ENCODE peak calls at places on chromosomes 2 and 18, in four cellular contexts. E is K562, J is WTC11, P is HepG2. G is an unnamed sample.

GRCh38 chr2:24359701-24360049 is 661 bp downstream of the ITSN2 start:
- DNase-seq in E (no peak), J (no peak), P (no peak), G (no peak)

GRCh38 chr2:83817511-83817910 is 641.6 kb downstream of the SUCLG1 start:
- DNase-seq in E (no peak), J (no peak), P (no peak), G (no peak)

GRCh38 chr18:36309436-36310391 is 12.2 kb downstream of the FHOD3 start:
- DNase-seq in E (no peak), J (no peak), P (no peak), G (no peak)

GRCh38 chr2:189954989-189955388 is 107.5 kb downstream of the MSTN start:
- DNase-seq in E (no peak), J (no peak), P (no peak), G (no peak)

GRCh38 chr2:172931923-172932520 is 143.6 kb upstream of the MAP3K20 start:
- DNase-seq in J (peak; percentile 67), E (peak; percentile 48), P (peak; percentile 60), G (no peak)

GRCh38 chr2:73243884-73244570 is 9.9 kb downstream of the CCT7 start:
- DNase-seq in P (no peak), E (no peak), J (no peak), G (no peak)

GRCh38 chr18:6161549-6161948 is 253.2 kb downstream of the L3MBTL4 start:
- DNase-seq in E (no peak), J (no peak), P (no peak), G (no peak)

GRCh38 chr18:51852661-51853060 is 487.3 kb upstream of the DCC start:
- DNase-seq in E (no peak), P (no peak), J (no peak), G (no peak)

GRCh38 chr2:156132130-156132529 is 200.4 kb downstream of the NR4A2 start:
- DNase-seq in P (no peak), J (no peak), E (peak; percentile 14), G (no peak)

GRCh38 chr2:95305341-95306058 is 8.4 kb downstream of the KCNIP3 start:
- DNase-seq in E (no peak), J (no peak), P (peak; percentile 48), G (no peak)

GRCh38 chr18:814300-815084 is 2.5 kb upstream of the YES1 start:
- DNase-seq in E (peak; percentile 66), J (peak; percentile 25), P (no peak), G (no peak)

GRCh38 chr2:132391381-132391780 is 25.2 kb upstream of the GPR39 start:
- DNase-seq in J (no peak), E (no peak), P (no peak), G (no peak)

GRCh38 chr18:12391487-12392136 is 14.6 kb upstream of the AFG3L2 start:
- DNase-seq in J (peak; percentile 50), P (peak; percentile 51), E (peak; percentile 63), G (no peak)

GRCh38 chr2:72291059-72291458 is 143.4 kb upstream of the CYP26B1 start:
- DNase-seq in J (no peak), P (no peak), E (no peak), G (no peak)

GRCh38 chr2:30425326-30425725 is 21.7 kb upstream of the LCLAT1 start:
- DNase-seq in E (no peak), J (no peak), P (no peak), G (no peak)

GRCh38 chr2:238061310-238062202 is 755 bp downstream of the SCLY start:
- DNase-seq in P (peak; percentile 35), E (peak; percentile 20), J (peak; percentile 57), G (no peak)

GRCh38 chr2:33605059-33605458 is 6.0 kb upstream of the FAM98A start:
- DNase-seq in E (no peak), J (no peak), P (no peak), G (no peak)

DNA sequence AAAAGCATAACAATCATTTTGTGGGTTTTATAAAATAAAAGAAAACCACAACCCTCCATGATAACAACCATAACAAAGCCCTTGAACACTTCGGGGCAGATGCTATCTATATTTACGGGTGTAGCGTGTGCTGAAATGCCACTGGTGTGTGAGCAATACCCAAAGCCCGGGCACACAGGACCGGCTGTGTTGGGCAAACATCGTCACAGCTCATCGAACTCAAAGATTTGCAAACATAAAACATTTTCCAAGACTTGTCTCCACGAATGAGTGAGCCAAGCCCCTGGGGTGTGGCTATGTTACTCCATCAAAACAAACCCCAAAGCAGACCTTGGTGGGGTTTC is 290.2 kb downstream of the LPIN1 start:
- DNase-seq in E (no peak), P (no peak), J (no peak), G (no peak)
- TF ChIP-seq TCF7 in E (no peak), P (no peak), J (no peak), G (no peak)

DNA sequence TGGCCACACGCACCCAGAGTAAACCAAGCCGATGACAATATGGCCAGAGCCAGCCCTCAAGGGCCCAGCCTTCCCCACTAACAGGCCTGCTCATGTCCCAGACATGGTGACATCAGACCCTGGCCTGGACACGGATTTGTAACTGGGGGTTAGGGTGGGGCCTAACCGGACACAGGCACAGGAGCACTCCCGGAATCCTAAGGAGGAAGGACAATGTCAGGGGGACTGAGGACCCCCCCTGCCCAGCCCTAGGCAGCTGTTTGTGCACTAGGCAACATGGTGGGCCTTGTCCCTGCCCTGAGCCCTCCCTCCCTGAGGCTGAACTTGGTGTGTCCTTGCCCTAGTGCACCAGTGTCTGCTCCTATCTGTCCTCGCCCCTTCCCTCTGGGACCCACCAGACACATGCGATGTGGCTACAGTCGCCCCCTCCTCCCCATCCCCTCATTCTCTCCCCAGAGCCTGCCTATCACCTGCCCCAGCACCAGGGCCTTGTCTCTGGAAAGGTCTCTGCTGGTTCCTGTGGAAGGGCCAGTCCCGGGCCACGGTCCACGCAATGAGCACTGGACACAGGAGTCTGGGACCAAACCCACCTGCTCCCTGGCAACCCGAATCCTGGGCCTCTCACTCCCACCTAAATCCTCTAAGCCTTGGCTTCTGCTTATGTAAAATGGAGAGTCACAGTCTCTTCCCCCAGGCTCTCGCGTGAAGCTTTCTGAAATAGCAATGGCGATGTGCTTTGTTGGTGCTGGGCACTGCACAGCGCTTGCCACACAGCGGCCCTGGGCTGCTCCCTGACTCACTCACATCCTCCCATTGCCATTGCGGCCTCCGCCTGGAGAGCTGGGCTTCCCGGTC is 76.5 kb upstream of the RAB6C start:
- DNase-seq in P (no peak), J (no peak), E (no peak), G (no peak)
- TF ChIP-seq TCF7 in P (no peak), J (no peak), E (no peak), G (no peak)

GRCh38 chr2:120722603-120723421 is 12.9 kb upstream of the GLI2 start:
- DNase-seq in J (no peak), P (peak; percentile 6), E (no peak), G (no peak)
- TF ChIP-seq TCF7 in J (no peak), P (no peak), E (no peak), G (no peak)

GRCh38 chr2:133849341-133849740 is 281.1 kb upstream of the NCKAP5 start:
- DNase-seq in E (no peak), J (no peak), P (no peak), G (no peak)

GRCh38 chr2:133846476-133846875 is 278.2 kb upstream of the NCKAP5 start:
- DNase-seq in E (no peak), J (no peak), P (no peak), G (no peak)

GRCh38 chr2:133847591-133847990 is 279.3 kb upstream of the NCKAP5 start:
- DNase-seq in J (no peak), E (no peak), P (no peak), G (no peak)

GRCh38 chr2:133844214-133844892 is 276.1 kb upstream of the NCKAP5 start:
- DNase-seq in E (peak; percentile 74), J (peak; percentile 72), P (peak; percentile 58), G (peak; percentile 5)

DNA sequence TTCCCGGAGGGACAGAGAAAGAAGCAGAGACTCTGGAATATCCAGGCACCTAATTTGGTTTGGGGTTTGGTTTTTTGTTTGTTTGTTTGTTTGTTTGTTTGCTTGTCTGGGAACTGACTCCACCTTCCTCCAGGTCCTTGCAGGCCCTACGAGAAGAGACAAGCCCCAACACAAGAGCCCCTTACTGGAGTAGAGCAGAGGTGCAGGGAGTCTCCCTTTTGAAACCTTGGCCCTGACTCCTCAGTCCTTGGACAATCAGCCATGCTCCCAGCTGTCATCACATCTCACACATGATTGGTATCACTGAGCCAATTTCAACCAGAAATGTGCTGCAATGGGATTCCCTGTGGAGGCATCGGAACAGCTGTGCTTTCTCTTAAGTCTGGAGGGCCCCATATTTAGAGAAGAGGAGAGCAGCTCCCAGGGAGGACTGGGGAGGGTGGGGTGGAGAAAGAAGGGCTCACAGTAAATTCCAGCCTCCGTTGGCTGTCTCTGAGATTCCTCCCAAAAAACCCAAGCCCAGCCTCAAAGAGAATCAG is 279.9 kb upstream of the NCKAP5 start:
- DNase-seq in E (no peak), J (no peak), P (no peak), G (no peak)
- TF ChIP-seq TCF7 in E (no peak), J (no peak), P (no peak), G (no peak)